ENCODE peak calls at places on chromosome 15, in four cellular contexts. S is HCT116, Y is breast epithelium, W is fibroblast of lung. G is an unnamed sample. For H3K27me3, the result is how much of the 10 kb centered on the place peaks cover.

GRCh38 chr15:43285609-43286037 is 18.9 kb upstream of the TGM5 start:
- DNase-seq in Y (no peak), W (peak), S (peak), G (peak)

GRCh38 chr15:101652783-101653430 is 726 bp upstream of the TM2D3 start:
- DNase-seq in W (no peak), S (no peak), Y (peak), G (peak)

GRCh38 chr15:66841953-66842681 is 140.1 kb downstream of the SMAD6 start:
- DNase-seq in Y (peak), W (peak), S (peak), G (peak)

GRCh38 chr15:36161781-36162212 is 417.6 kb upstream of the CDIN1 start:
- DNase-seq in S (no peak), Y (peak), W (peak), G (no peak)

GRCh38 chr15:90889736-90890456 is 5.6 kb downstream of the FES start:
- DNase-seq in S (no peak), Y (no peak), W (no peak), G (no peak)

GRCh38 chr15:73009306-73010091 is 42.8 kb upstream of the NEO1 start:
- DNase-seq in Y (peak), W (no peak), S (no peak), G (no peak)

GRCh38 chr15:75307778-75308390 is 25.2 kb downstream of the GOLGA6D start:
- DNase-seq in W (no peak), Y (no peak), S (peak), G (peak)

GRCh38 chr15:42289166-42289565 is 15.9 kb upstream of the TMEM87A start:
- DNase-seq in Y (no peak), W (no peak), S (no peak), G (no peak)

GRCh38 chr15:90647326-90647725 is 69.8 kb upstream of the BLM start:
- DNase-seq in Y (no peak), W (no peak), S (no peak), G (no peak)

GRCh38 chr15:79332824-79333510 is 22.1 kb downstream of the TMED3 start:
- DNase-seq in W (no peak), S (no peak), Y (no peak), G (no peak)

GRCh38 chr15:88911766-88912118 is 1.4 kb downstream of the MFGE8 start:
- DNase-seq in S (no peak), W (peak), Y (no peak), G (peak)

GRCh38 chr15:29825205-29825604 is 2.9 kb upstream of the TJP1 start:
- DNase-seq in W (peak), Y (no peak), S (no peak), G (no peak)

GRCh38 chr15:92952451-92952850 is 52.3 kb downstream of the CHD2 start:
- DNase-seq in W (no peak), S (no peak), Y (no peak), G (no peak)

GRCh38 chr15:62958528-62958927 is 84.0 kb upstream of the TPM1 start:
- DNase-seq in Y (no peak), W (no peak), S (no peak), G (no peak)

GRCh38 chr15:38530113-38530512 is 34.5 kb downstream of the RASGRP1 start:
- DNase-seq in Y (no peak), S (no peak), W (no peak), G (no peak)

GRCh38 chr15:76979996-76980520 is 14.9 kb upstream of the PSTPIP1 start:
- DNase-seq in W (no peak), S (no peak), Y (no peak), G (no peak)

GRCh38 chr15:86362556-86362955 is 282.9 kb downstream of the AGBL1 start:
- DNase-seq in Y (no peak), W (peak), S (no peak), G (no peak)

GRCh38 chr15:32706704-32707103 is 11.1 kb upstream of the GREM1 start:
- DNase-seq in W (peak), S (no peak), Y (no peak), G (no peak)

GRCh38 chr15:48472756-48473155 is 141.5 kb downstream of the DUT start:
- DNase-seq in S (no peak), W (peak), Y (no peak), G (no peak)

GRCh38 chr15:38354321-38354929 is 99.5 kb upstream of the FAM98B start:
- DNase-seq in W (peak), S (peak), Y (peak), G (peak)

GRCh38 chr15:92074646-92075045 is 221.1 kb downstream of the SLCO3A1 start:
- DNase-seq in W (peak), Y (no peak), S (no peak), G (no peak)

GRCh38 chr15:26261413-26261812 is 398.3 kb upstream of the ATP10A start:
- DNase-seq in S (no peak), W (no peak), Y (no peak), G (no peak)

GRCh38 chr15:62846131-62846804 is 196.3 kb upstream of the TPM1 start:
- DNase-seq in Y (no peak), S (no peak), W (no peak), G (no peak)

GRCh38 chr15:70113304-70113700 is 15.6 kb upstream of the TLE3 start:
- DNase-seq in W (no peak), Y (no peak), S (no peak), G (no peak)

GRCh38 chr15:73741401-73741836 is 11.7 kb downstream of the INSYN1 start:
- DNase-seq in W (no peak), Y (no peak), S (no peak), G (no peak)

GRCh38 chr15:74816624-74817369 is 4.2 kb downstream of the LMAN1L start:
- DNase-seq in W (no peak), S (no peak), Y (no peak), G (no peak)

GRCh38 chr15:32682569-32682968 is 35.2 kb upstream of the GREM1 start:
- DNase-seq in S (no peak), W (peak), Y (no peak), G (no peak)

GRCh38 chr15:81351651-81352050 is 22.4 kb downstream of the TMC3 start:
- DNase-seq in W (no peak), Y (no peak), S (no peak), G (no peak)

GRCh38 chr15:99511865-99512632 is 53.7 kb upstream of the MEF2A start:
- DNase-seq in S (no peak), W (no peak), Y (no peak), G (no peak)

GRCh38 chr15:49876401-49877038 is 242.5 kb downstream of the ATP8B4 start:
- DNase-seq in W (no peak), S (peak), Y (no peak), G (peak)

GRCh38 chr15:71515375-71516186 is 294.8 kb upstream of the NR2E3 start:
- DNase-seq in W (peak), S (no peak), Y (peak), G (no peak)

GRCh38 chr15:77295446-77295845 is 124.5 kb downstream of the PEAK1 start:
- DNase-seq in S (no peak), W (peak), Y (no peak), G (no peak)

GRCh38 chr15:40044717-40045571 is 6.0 kb upstream of the SRP14 start:
- DNase-seq in Y (peak), W (peak), S (peak), G (peak)
- H3K4me3 ChIP-seq in Y (no peak), W (peak), S (peak), G (peak)

DNA sequence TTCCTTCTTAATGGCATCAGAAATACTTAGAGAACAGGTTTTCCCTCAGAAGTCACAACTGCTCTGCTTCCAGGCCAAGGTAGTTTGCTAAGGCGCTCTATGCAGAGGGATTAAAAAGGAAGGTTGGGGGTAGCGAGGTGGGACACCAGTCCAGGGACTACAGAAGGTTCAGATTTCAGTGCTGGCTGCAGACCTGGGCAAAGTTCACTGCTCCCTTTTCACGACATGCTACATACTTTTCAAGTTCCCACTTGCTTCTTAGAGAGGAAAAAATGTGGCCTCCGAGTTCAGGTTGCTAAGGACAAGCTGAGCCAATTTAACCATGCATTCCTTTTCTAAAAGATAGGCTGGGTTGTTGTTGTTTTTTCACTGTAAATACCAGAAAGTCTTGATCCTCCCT is 158.7 kb upstream of the NR2F2 start:
- DNase-seq in W (peak), S (no peak), Y (no peak), G (no peak)
- H3K27ac ChIP-seq in W (no peak), S (no peak), Y (no peak), G (no peak)

GRCh38 chr15:52796228-52796521 is 6.0 kb upstream of the ONECUT1 start:
- DNase-seq in S (no peak), Y (no peak), W (no peak), G (no peak)

GRCh38 chr15:52796742-52797515 is 6.8 kb upstream of the ONECUT1 start:
- DNase-seq in W (no peak), Y (no peak), S (no peak), G (no peak)

GRCh38 chr15:52797625-52798501 is 7.7 kb upstream of the ONECUT1 start:
- DNase-seq in W (no peak), S (no peak), Y (no peak), G (no peak)

GRCh38 chr15:52794665-52795463 is 4.7 kb upstream of the ONECUT1 start:
- DNase-seq in W (no peak), S (no peak), Y (no peak), G (no peak)

DNA sequence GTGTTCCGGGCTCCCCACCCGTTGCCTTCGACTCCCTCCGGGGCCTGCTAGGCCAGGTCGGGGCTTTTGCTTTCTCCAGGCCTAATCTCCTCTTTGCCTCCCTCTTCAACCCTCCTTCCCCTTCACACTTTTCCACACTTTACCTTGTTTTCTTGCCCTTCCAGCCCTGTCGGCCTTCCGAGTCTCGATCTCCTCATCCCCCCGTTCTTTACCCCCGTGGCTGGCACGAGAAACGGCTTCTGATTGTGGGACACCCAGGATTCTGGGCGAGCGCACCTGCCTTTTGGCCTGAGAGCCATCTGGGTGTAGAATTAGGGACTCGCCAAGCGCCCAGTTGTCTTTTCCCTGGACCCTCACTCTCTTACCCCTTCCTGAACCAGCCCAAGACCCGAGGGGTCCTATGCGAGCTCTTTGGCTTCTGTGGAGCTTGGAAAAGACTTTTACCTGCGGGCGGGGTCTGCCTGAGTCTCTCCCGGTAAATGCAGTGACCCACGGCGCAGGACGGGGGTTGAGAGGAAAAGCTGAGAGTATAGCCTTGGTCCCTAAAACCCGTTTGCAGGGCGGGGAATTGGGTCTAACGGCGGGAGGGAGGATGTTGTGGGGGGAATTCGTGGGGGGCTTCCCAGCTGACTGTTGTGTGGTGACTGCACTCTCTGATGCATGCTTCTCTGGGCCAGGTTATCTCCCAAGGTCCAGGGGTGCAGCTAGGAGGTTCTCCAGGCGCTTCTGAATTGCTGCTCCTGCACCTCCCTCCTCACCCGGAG is 5.5 kb upstream of the ONECUT1 start:
- DNase-seq in Y (no peak), S (no peak), W (no peak), G (no peak)
- H3K27me3 ChIP-seq in Y (half or more), S (under half), W (half or more), G (under half)

DNA sequence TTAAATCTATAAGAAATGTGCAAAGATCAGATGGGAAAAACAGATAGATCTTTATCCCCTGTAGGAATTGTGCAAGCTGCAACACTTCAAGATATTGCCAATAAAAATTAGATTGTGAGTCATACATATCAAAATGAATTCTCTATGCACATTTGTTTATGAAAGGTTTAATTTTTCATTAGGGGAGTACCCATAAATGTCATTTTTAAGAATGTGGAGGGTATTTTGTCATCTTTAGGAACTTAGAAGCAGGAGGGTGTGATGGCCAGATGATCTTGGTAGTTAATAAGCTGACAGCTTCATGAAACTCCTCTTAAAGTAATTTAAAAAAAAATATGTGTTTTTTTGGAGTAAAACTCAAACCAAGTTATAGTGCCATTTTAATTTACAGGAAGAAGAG is 3.0 kb downstream of the PIAS1 start:
- DNase-seq in Y (no peak), S (no peak), W (no peak), G (no peak)
- H3K4me3 ChIP-seq in Y (no peak), S (no peak), W (no peak), G (no peak)

DNA sequence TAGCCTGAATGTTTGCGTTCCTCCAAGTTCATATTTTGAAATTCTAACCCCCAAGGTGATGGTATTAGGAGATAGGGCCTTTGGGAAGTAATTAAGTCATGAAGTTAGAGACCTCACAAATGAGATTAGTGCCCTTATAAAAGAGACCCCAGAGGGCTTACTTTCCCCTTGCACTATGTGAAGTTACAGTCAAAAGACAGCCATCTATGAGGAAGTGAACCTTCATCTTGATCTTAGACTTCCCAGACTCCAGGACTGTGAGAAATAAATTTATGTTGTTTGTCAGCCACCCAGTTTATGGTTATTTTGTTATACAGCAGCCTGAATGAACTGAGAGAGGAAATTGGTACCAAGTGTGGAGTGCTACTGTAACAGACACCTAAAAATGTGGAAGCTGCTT is 74.4 kb downstream of the DAPK2 start:
- DNase-seq in S (no peak), Y (no peak), W (no peak), G (no peak)
- H3K27ac ChIP-seq in S (no peak), Y (peak), W (no peak), G (no peak)

GRCh38 chr15:100533934-100534333 is 5.2 kb upstream of the CERS3 start:
- DNase-seq in W (no peak), S (no peak), Y (no peak), G (no peak)
- H3K27me3 ChIP-seq in W (under half), S (half or more), Y (under half), G (under half)